ENCODE peak calls at places on chromosomes 4 and X, in six cellular contexts. I, G, H, U, K and W are unnamed samples. For H3K9me3, the result is how much of the 10 kb centered on the place peaks cover.

GRCh38 chr4:174198396-174199179 is 84.9 kb downstream of the FBXO8 start:
- DNase-seq in H (no peak), I (peak), U (no peak), K (no peak), G (peak), W (no peak)

GRCh38 chr4:96352051-96352517 is 512.2 kb downstream of the PDHA2 start:
- DNase-seq in U (no peak), K (no peak), G (no peak), H (peak), I (no peak), W (no peak)

GRCh38 chr4:140233811-140234696 is 80.1 kb upstream of the MAML3 start:
- DNase-seq in U (no peak), K (no peak), H (no peak), G (peak), I (peak), W (no peak)

GRCh38 chr4:4519296-4519898 is 22.5 kb downstream of the STX18 start:
- DNase-seq in I (peak), H (peak), U (no peak), K (peak), G (no peak), W (no peak)

GRCh38 chr4:128315756-128316520 is 28.3 kb upstream of the PGRMC2 start:
- DNase-seq in U (no peak), H (no peak), G (no peak), I (no peak), K (no peak), W (no peak)

GRCh38 chr4:105369988-105370387 is 103.9 kb downstream of the PPA2 start:
- DNase-seq in U (no peak), K (no peak), G (peak), I (peak), H (no peak), W (no peak)

GRCh38 chrX:154730271-154730883 is 20.5 kb downstream of the GAB3 start:
- DNase-seq in G (no peak), K (no peak), I (peak), U (peak), H (no peak), W (no peak)

GRCh38 chrX:123846598-123847038 is 13.2 kb upstream of the XIAP start:
- DNase-seq in K (no peak), U (no peak), G (no peak), I (peak), H (no peak), W (no peak)

GRCh38 chrX:19986531-19986930 is 4.3 kb downstream of the BCLAF3 start:
- DNase-seq in U (no peak), K (no peak), H (no peak), I (no peak), G (no peak), W (no peak)

GRCh38 chr4:126346654-126347053 is 1031.9 kb downstream of the FAT4 start:
- DNase-seq in U (no peak), I (no peak), H (no peak), G (no peak), K (no peak), W (no peak)

GRCh38 chrX:103405009-103405333 is 28.6 kb downstream of the BEX3 start:
- DNase-seq in U (no peak), G (no peak), K (no peak), I (no peak), H (no peak), W (no peak)

GRCh38 chr4:30837131-30837539 is 117.0 kb downstream of the PCDH7 start:
- DNase-seq in I (peak), K (no peak), U (no peak), G (no peak), H (peak), W (no peak)

GRCh38 chrX:108199691-108200090 is 108.1 kb downstream of the ATG4A start:
- DNase-seq in I (peak), K (peak), U (no peak), G (no peak), H (peak), W (no peak)

GRCh38 chr4:6420972-6421371 is 51.4 kb downstream of the PPP2R2C start:
- DNase-seq in H (no peak), I (no peak), K (no peak), G (no peak), U (no peak), W (no peak)

GRCh38 chr4:106875340-106875739 is 160.8 kb downstream of the DKK2 start:
- DNase-seq in I (no peak), G (no peak), H (no peak), K (no peak), U (no peak), W (no peak)
- TF ChIP-seq CTCF in I (no peak), G (no peak), H (peak), K (no peak), U (no peak), W (no peak)

GRCh38 chr4:19241845-19242244 is 1009.9 kb upstream of the SLIT2 start:
- DNase-seq in K (no peak), I (no peak), G (no peak), H (no peak), U (no peak), W (no peak)
- H3K9me3 ChIP-seq in K (under half), I (under half), G (under half), H (under half), U (under half), W (under half)

GRCh38 chr4:188781655-188782054 is 642.4 kb downstream of the TRIML1 start:
- DNase-seq in I (peak), H (peak), K (peak), G (no peak), U (no peak), W (no peak)
- TF ChIP-seq CTCF in I (peak), H (peak), K (peak), G (peak), U (peak), W (no peak)

DNA sequence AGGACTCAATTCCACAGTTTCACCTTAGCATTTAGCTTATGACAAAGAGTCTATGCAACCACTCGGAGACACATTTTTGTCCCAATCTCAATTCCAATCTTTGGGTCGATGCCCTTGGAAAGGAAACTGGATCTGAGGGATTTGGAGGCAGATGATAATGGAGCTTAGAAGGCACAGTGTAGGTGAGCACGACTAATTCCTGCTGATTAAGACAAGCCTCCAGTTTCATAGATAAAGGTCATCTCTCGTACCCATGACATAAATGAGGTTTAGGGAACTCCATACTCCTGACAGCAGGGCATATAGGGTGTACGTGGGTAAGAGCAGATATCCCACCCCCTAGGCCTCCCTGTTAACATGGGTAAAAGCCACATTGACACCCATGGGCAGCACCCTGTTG is 24.4 kb upstream of the ZNF718 start:
- DNase-seq in U (no peak), G (no peak), K (no peak), H (peak), I (no peak), W (no peak)
- H3K9me3 ChIP-seq in U (half or more), G (under half), K (under half), H (under half), I (under half), W (half or more)

GRCh38 chrX:132612990-132613564 is 124.2 kb upstream of the MBNL3 start:
- DNase-seq in H (peak), G (no peak), K (no peak), I (peak), U (peak), W (no peak)
- TF ChIP-seq CTCF in H (peak), G (peak), K (peak), I (peak), U (peak), W (peak)

DNA sequence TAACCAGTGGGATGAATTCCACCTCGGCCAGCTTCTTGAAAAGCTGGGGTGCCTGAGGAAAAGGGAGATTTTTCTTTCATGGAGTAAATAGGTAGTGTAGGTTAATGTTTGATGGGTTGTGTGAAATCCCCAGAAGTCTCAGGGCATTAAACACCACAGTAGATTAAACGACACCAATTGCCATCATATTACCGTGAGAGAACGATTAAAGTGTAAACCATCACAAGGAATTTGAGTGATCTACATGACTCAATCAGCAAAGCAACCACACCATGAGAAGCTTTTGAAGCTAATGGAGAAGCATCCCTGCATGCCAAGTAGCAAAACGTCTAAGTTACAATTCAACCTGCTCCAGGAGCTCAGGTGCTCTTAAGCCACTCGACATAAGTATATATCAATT is 322.5 kb upstream of the GATB start:
- DNase-seq in I (no peak), U (no peak), G (no peak), K (no peak), H (no peak), W (no peak)
- H3K9me3 ChIP-seq in I (under half), U (under half), G (under half), K (under half), H (under half), W (under half)

GRCh38 chr4:109966891-109967481 is 54.3 kb downstream of the EGF start:
- DNase-seq in U (no peak), G (no peak), I (no peak), H (no peak), K (no peak), W (no peak)
- TF ChIP-seq CTCF in U (no peak), G (no peak), I (no peak), H (no peak), K (no peak), W (no peak)